ENCODE peak calls at places on chromosomes 13 and 19, in four cellular contexts. B, C, F and P are unnamed samples.

GRCh38 chr19:45527731-45528130 is 20.5 kb downstream of the VASP start:
- DNase-seq in C (no peak), F (no peak), B (no peak), P (no peak)

GRCh38 chr13:44141725-44142539 is 231.7 kb upstream of the SERP2 start:
- DNase-seq in B (peak), F (peak), C (peak), P (peak)

GRCh38 chr13:77699059-77699680 is 1.7 kb downstream of the SLAIN1 start:
- DNase-seq in F (no peak), B (no peak), C (no peak), P (no peak)

GRCh38 chr19:18153555-18154134 is 682 bp downstream of the PIK3R2 start:
- DNase-seq in C (no peak), F (no peak), B (no peak), P (no peak)

GRCh38 chr13:33006646-33007045 is 9.6 kb upstream of the KL start:
- DNase-seq in F (no peak), B (no peak), C (no peak), P (no peak)

GRCh38 chr19:1399079-1399478 is 2.3 kb downstream of the GAMT start:
- DNase-seq in F (no peak), C (no peak), B (no peak), P (no peak)

GRCh38 chr19:3644351-3645066 is 17.9 kb upstream of the CACTIN start:
- DNase-seq in B (no peak), F (no peak), C (peak), P (no peak)

GRCh38 chr19:17089238-17089637 is 13.7 kb downstream of the MYO9B start:
- DNase-seq in B (no peak), C (no peak), F (no peak), P (no peak)

GRCh38 chr13:113155201-113155600 is 3.2 kb upstream of the PROZ start:
- DNase-seq in B (no peak), F (no peak), C (no peak), P (no peak)

GRCh38 chr19:9836021-9836420 is 903 bp downstream of the PIN1 start:
- DNase-seq in F (no peak), C (peak), B (no peak), P (no peak)

GRCh38 chr13:78054152-78054551 is 135.5 kb upstream of the EDNRB start:
- DNase-seq in B (no peak), C (no peak), F (no peak), P (no peak)

GRCh38 chr13:104920091-104920490 is 1615.4 kb downstream of the EFNB2 start:
- DNase-seq in F (no peak), B (no peak), C (no peak), P (no peak)

GRCh38 chr19:2254052-2254872 is 2.0 kb downstream of the JSRP1 start:
- DNase-seq in C (no peak), B (no peak), F (no peak), P (no peak)

GRCh38 chr19:12581100-12581499 is 29.5 kb downstream of the ZNF490 start:
- DNase-seq in B (no peak), C (no peak), F (no peak), P (no peak)

GRCh38 chr19:21910318-21910717 is 74.3 kb upstream of the ZNF43 start:
- DNase-seq in C (no peak), F (no peak), B (no peak), P (no peak)

GRCh38 chr19:16385296-16385695 is 60.7 kb downstream of the KLF2 start:
- DNase-seq in F (no peak), C (no peak), B (no peak), P (no peak)

GRCh38 chr13:97658556-97658955 is 224.6 kb downstream of the RAP2A start:
- DNase-seq in F (no peak), C (no peak), B (no peak), P (no peak)

GRCh38 chr19:33290956-33291622 is 11.2 kb downstream of the CEBPA start:
- DNase-seq in F (no peak), B (no peak), C (no peak), P (no peak)

GRCh38 chr13:83984793-83985192 is 102.5 kb upstream of the SLITRK1 start:
- DNase-seq in C (no peak), F (no peak), B (no peak), P (no peak)

GRCh38 chr19:9808855-9809646 is 9.8 kb downstream of the FBXL12 start:
- DNase-seq in B (no peak), C (no peak), F (no peak), P (no peak)

GRCh38 chr13:36718146-36718545 is 44.3 kb downstream of the SERTM1 start:
- DNase-seq in B (no peak), F (no peak), C (peak), P (no peak)

GRCh38 chr13:39810091-39810877 is 154.8 kb downstream of the COG6 start:
- DNase-seq in C (no peak), B (no peak), F (no peak), P (no peak)

GRCh38 chr13:47337781-47338507 is 441.1 kb upstream of the HTR2A start:
- DNase-seq in C (peak), B (no peak), F (no peak), P (no peak)

GRCh38 chr19:41707871-41708371 is 505 bp upstream of the CEACAM5 start:
- DNase-seq in F (no peak), B (no peak), C (no peak), P (no peak)

GRCh38 chr13:105908581-105908980 is 626.9 kb downstream of the EFNB2 start:
- DNase-seq in C (peak), F (no peak), B (no peak), P (no peak)

GRCh38 chr13:112693831-112694497 is 4.1 kb downstream of the ATP11A start:
- DNase-seq in B (peak), F (peak), C (no peak), P (peak)

GRCh38 chr19:7196721-7197168 is 97.5 kb downstream of the INSR start:
- DNase-seq in B (no peak), F (no peak), C (no peak), P (no peak)

GRCh38 chr13:74641586-74641985 is 507.4 kb upstream of the KLF12 start:
- DNase-seq in C (peak), B (no peak), F (no peak), P (no peak)

GRCh38 chr13:51783432-51784094 is 20.4 kb downstream of the DHRS12 start:
- DNase-seq in B (no peak), C (no peak), F (no peak), P (no peak)

GRCh38 chr19:4896372-4896771 is 6.3 kb downstream of the ARRDC5 start:
- DNase-seq in F (no peak), C (peak), B (no peak), P (no peak)

GRCh38 chr13:58960909-58961308 is 1202.8 kb downstream of the DIAPH3 start:
- DNase-seq in C (peak), F (peak), B (no peak), P (no peak)

GRCh38 chr19:7699003-7699402 is 2.9 kb downstream of the FCER2 start:
- DNase-seq in F (no peak), C (no peak), B (no peak), P (no peak)

GRCh38 chr13:113802761-113803160 is 43.7 kb downstream of the TMEM255B start:
- DNase-seq in F (no peak), B (no peak), C (no peak), P (peak)

GRCh38 chr13:59587971-59588716 is 575.6 kb downstream of the DIAPH3 start:
- DNase-seq in C (no peak), F (no peak), B (no peak), P (no peak)

GRCh38 chr19:42290136-42290522 is 11.8 kb upstream of the PRR19 start:
- DNase-seq in F (no peak), C (no peak), B (no peak), P (no peak)

GRCh38 chr13:77429320-77430142 is 102.6 kb upstream of the MYCBP2 start:
- DNase-seq in B (no peak), C (peak), F (no peak), P (no peak)

GRCh38 chr19:15379996-15380647 is 535 bp upstream of the AKAP8 start:
- DNase-seq in F (peak), B (no peak), C (peak), P (no peak)